ENCODE peak calls at places on chromosome 16, in seven cellular contexts. U is CD8-positive, alpha-beta T cell; R is neural crest cell; X is fibroblast of lung; Q is osteocyte; C is heart right ventricle; Y is nephron progenitor cell. A is an unnamed sample.

GRCh38 chr16:3068486-3068885 is 3.0 kb downstream of the IL32 start:
- DNase-seq in X (no peak), R (no peak), C (no peak), Y (no peak), U (peak), Q (no peak), A (no peak)

GRCh38 chr16:12602811-12603698 is 200.6 kb downstream of the CPPED1 start:
- DNase-seq in X (no peak), U (no peak), Y (no peak), R (no peak), C (no peak), Q (peak), A (no peak)

GRCh38 chr16:24863582-24864437 is 18.0 kb downstream of the SLC5A11 start:
- DNase-seq in X (no peak), Y (no peak), C (no peak), Q (no peak), R (no peak), U (no peak), A (no peak)

GRCh38 chr16:82368041-82368440 is 198.0 kb upstream of the MPHOSPH6 start:
- DNase-seq in X (peak), C (peak), Y (peak), Q (no peak), R (no peak), U (no peak), A (peak)

GRCh38 chr16:88527186-88527936 is 42.8 kb upstream of the ZC3H18 start:
- DNase-seq in Y (peak), C (peak), Q (no peak), U (peak), R (peak), X (peak), A (peak)

GRCh38 chr16:85157813-85158701 is 45.8 kb upstream of the CIBAR2 start:
- DNase-seq in R (no peak), Y (peak), U (peak), X (no peak), C (no peak), Q (no peak), A (no peak)

GRCh38 chr16:81996664-81997529 is 14.4 kb downstream of the SDR42E1 start:
- DNase-seq in X (peak), U (no peak), R (no peak), Q (no peak), C (no peak), Y (no peak), A (no peak)

GRCh38 chr16:27481282-27481934 is 68.3 kb downstream of the GTF3C1 start:
- DNase-seq in Y (no peak), R (no peak), X (no peak), C (no peak), U (no peak), Q (no peak), A (no peak)

GRCh38 chr16:73000020-73000906 is 47.7 kb downstream of the ZFHX3 start:
- DNase-seq in Y (no peak), U (no peak), Q (no peak), R (peak), C (peak), X (peak), A (no peak)

GRCh38 chr16:89720520-89720858 is 209 bp downstream of the VPS9D1 start:
- DNase-seq in Y (peak), C (peak), R (no peak), X (peak), U (no peak), Q (no peak), A (peak)

GRCh38 chr16:1282275-1282995 is 26.6 kb downstream of the TPSD1 start:
- DNase-seq in R (no peak), Q (peak), X (no peak), U (no peak), C (no peak), Y (no peak), A (no peak)
- TF ChIP-seq CTCF in R (no peak), Q (no peak), X (no peak), U (no peak), C (no peak), Y (no peak), A (no peak)

DNA sequence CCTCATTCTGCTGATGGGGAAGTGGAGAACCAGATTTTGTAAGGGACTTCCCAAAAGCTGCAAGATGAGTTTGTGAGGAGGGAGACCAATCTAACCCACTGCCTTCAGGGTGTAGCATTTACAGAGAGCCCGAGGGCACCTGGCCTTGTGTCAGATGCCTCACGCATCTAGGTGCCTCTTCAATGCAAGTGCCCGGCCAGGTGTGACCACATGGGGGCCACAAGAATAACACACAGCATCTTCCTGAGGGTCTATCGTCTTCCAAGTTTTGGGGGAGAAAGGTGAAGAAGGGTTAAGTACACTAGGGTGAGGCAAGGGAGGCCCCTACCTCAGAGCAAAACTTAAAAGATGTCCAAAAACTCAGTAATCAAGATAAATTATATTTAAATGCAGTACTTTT is 401.7 kb upstream of the CDH5 start:
- DNase-seq in Q (no peak), U (no peak), C (no peak), X (no peak), Y (no peak), R (no peak), A (no peak)
- TF ChIP-seq CTCF in Q (no peak), U (no peak), C (no peak), X (no peak), Y (no peak), R (peak), A (no peak)

DNA sequence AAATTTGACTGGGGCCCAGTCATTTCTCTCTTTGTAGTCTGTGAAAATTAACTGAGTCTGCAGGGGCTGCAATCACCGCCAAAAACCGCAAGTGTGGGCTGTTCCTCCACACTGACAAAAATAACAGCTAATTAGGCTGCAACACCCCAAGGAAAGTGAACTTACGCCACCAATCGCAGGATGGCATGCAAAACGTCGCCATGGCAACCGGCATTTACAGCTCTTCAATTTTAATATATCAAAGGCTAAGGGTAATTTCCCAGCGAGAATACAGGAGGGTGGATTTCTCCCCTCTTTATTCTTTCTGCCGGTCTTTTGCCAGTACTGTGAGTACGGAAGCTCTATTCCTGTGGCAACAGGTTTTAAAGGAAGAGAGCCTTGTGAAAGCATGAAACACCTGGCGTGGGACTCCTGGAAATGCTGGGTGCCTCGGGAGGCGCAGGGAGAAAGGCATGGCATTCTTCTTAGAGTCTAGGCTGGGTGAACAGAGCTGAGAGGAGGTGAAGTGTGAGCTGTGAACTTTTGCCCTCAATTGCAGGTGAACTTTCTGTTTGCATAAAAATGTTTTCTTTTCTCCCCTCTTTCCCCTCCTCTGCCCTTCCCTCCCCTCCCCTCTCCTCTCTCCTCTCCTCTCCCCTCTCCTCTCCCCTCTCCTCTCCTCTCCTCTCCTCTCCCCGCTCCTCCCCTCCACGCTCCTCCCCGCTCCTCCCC is 399.7 kb downstream of the XYLT1 start:
- DNase-seq in Q (no peak), C (no peak), Y (peak), R (peak), U (peak), X (no peak), A (peak)
- TF ChIP-seq CTCF in Q (no peak), C (no peak), Y (no peak), R (no peak), U (no peak), X (no peak), A (no peak)

DNA sequence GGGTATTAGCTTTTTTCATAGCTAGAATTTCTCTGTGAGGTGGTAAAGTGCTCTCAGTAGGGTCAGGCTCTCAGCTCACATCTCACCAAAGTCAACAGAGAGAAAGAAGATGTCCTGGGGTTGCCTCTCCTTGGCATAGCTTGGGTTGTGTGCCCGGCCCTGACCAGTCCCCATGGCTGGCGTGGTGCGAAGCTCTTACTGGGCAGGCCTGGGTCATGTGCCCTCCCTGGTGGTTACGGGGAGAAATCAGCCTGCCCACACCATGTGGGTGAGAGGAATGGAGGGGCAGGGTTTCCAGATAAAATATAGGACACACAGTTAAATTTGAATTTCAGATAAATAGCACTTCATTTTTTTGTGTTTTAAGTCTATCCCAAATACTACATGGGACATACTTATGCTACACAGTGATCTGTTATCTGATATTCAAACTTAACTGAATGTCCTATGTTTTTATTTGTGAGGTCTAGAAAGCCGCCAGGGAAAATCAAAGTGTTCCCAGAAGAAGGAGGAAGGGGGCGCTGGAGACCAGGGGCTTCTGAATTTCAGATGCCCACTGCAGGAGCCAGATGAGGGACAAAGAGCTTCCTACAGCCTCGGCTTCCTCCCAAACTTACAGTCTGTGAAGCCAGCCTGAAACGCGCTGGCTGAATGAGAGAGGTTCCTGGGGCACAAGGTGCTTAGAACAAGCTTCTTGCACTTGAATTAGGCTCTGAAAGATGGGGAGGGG is 45.4 kb downstream of the NKD1 start:
- DNase-seq in Y (peak), C (no peak), X (peak), U (no peak), Q (no peak), R (peak), A (peak)
- TF ChIP-seq CTCF in Y (peak), C (peak), X (peak), U (no peak), Q (peak), R (peak), A (peak)

GRCh38 chr16:79776243-79776884 is 175.8 kb upstream of the MAF start:
- DNase-seq in U (no peak), Y (no peak), R (no peak), X (peak), C (no peak), Q (no peak), A (no peak)
- TF ChIP-seq CTCF in U (no peak), Y (no peak), R (peak), X (peak), C (peak), Q (peak), A (no peak)

GRCh38 chr16:71883849-71884638 is at the start of gene ZNF821:
- DNase-seq in Q (peak), C (peak), Y (peak), R (peak), U (peak), X (peak), A (peak)
- TF ChIP-seq CTCF in Q (peak), C (peak), Y (peak), R (no peak), U (no peak), X (no peak), A (peak)

DNA sequence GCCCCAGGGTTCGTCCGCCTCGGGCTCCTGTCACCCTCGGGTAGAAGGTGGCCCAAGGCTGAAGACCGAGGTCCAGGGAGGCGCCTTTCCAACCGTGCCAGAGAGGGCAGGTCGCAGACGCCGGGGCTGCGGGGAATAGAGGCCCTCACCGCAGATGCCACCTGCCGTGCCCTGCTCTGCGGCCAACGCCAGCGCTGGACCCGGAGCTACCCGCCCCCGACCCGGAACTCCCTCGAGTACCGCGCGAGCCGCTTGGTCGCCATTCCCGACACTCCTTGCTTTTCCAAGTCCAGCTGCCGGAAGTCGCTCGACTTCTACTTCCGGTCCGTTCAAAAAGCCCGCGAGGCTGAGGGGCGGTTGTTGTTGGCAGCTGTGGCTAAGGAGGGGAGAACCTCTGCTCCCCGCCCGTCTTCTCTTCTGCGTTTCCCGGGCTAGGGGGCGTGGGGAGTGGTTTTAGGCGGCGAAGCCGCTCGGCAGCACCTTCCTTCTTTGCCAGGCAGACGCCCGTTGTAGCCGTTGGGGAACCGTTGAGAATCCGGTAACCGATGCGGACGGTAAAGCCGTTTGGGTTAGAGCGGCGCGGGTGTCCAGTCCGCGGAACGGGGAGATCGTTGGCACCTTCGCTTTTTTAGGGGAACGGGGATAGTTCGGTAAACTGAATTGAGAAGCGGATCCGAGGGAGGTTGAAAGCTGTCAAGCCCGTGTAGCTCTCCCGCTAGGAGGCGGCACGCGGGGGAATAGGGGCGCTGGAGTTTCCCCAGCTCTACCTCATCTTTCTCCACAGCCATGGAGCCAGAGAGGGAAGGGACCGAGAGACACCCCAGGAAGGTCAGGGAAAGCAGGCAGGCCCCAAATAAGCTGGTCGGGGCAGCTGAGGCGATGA is at the start of the genes ERI2 and REXO5:
- DNase-seq in U (peak), X (peak), Q (peak), Y (peak), R (peak), C (peak), A (peak)
- TF ChIP-seq CTCF in U (peak), X (peak), Q (peak), Y (peak), R (peak), C (peak), A (no peak)

GRCh38 chr16:51051671-51052070 is 99.4 kb downstream of the SALL1 start:
- DNase-seq in U (no peak), Y (no peak), C (no peak), R (no peak), X (no peak), Q (no peak), A (no peak)

GRCh38 chr16:51049276-51049675 is 101.8 kb downstream of the SALL1 start:
- DNase-seq in Y (no peak), C (no peak), R (no peak), Q (no peak), U (no peak), X (no peak), A (no peak)

GRCh38 chr16:51048544-51048943 is 102.5 kb downstream of the SALL1 start:
- DNase-seq in R (no peak), C (no peak), X (no peak), Y (no peak), Q (no peak), U (no peak), A (no peak)

GRCh38 chr16:51050379-51050710 is 100.7 kb downstream of the SALL1 start:
- DNase-seq in X (no peak), R (no peak), Q (no peak), U (no peak), C (no peak), Y (no peak), A (no peak)

DNA sequence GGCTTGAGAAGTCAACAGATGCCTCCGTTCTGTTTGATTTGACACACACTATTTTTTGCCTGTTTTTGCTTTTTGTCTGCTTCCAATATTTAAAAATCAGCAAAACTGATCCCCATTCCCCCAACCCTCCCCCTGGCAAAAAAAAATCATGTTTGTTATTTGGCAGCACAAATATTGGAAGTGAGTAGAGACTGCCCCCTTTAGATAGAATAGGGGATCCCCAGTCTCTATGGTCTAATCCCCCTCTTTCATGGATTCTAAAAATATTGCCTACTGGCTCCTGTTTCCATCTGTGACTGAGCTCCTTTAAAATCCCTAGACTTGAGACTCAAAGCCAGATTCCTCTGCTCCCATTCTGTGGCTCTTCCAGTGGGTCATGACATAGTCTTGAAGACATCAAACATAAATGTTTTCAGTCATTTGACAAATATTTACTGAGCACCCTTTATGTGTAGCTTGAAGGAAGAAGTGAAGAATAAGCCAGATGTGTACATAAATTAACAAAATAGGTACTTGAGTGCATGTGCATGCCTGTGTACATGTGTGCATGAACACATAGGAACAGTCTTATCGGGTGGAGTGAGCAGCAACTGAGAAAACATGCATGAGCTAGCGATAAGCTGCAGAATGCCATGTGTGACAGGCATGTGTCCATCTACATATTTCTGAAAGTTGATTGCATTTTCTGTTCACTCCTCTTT is 101.2 kb downstream of the SALL1 start:
- DNase-seq in R (no peak), X (no peak), Y (no peak), Q (no peak), U (no peak), C (no peak), A (no peak)
- TF ChIP-seq CTCF in R (no peak), X (no peak), Y (no peak), Q (no peak), U (no peak), C (no peak), A (no peak)

DNA sequence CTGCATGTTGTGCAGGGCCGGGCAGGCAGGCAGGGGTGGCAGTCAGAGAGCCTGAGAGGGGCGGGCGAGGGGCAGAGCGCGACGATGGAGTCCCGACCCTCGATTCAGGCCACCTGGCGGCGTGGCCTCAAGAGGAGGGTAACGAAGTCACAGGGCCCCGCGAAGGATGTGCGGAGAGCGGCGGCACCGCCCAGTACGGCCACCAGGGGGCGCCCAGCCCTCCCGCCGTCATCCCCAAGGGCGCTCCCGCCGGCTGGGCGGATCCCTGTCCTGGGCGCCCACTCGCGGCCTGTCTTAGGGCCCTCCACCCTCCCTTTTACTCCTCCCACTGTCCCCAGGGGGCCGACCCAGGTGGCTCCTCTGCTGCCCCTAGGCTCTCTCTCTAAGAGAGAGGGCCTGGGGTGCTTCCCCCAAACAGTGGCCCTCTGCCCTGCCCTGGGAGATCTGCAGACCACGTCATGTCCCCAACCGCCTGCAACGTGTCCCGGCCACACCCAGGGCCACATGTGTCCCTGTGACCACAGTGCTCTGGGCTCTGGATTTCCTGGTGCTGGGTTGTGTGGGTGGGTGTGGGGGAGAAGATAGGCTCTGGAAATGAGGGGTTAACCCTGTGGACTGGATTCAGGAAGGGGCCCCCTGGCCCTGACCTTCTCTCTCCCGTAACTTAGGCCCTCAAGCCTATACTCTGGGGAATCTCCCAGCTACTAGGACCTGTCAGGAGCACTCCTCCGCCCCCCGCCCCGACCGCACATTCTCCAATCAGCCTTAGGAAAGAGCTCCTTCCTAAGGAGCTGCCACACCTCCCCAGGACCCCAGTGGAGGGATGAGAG is 5.9 kb downstream of the DPEP2 start:
- DNase-seq in R (peak), Y (peak), Q (peak), X (peak), C (peak), U (peak), A (peak)
- TF ChIP-seq CTCF in R (peak), Y (peak), Q (peak), X (peak), C (peak), U (peak), A (peak)

A was measured in endothelial cell.